ENCODE peak calls at places on chromosomes 1 and 21, in ten cellular contexts. P is cardiac fibroblast; H is fibroblast of lung; J is progenitor cell of endocrine pancreas; S is fibroblast of pulmonary artery; G is activated B cell treated with CpG ODN at 0.5 μM for 24 hours; F is CD8-positive, alpha-beta T cell; K is uterus; C is heart left ventricle; Y is PC-3. Q is an unnamed sample.

GRCh38 chr1:178947688-178948003 is 76.8 kb upstream of the ANGPTL1 start:
- DNase-seq in C (no peak), S (no peak), J (no peak), H (no peak), K (no peak), Y (no peak), P (no peak), G (no peak), F (no peak), Q (no peak)

GRCh38 chr1:112541299-112541698 is 32.5 kb downstream of the WNT2B start:
- DNase-seq in K (no peak), C (no peak), S (no peak), H (no peak), F (no peak), G (no peak), J (no peak), P (no peak), Y (no peak), Q (no peak)

GRCh38 chr1:40435471-40435870 is 14.8 kb upstream of the ZFP69B start:
- DNase-seq in K (no peak), G (no peak), S (peak), H (peak), F (no peak), P (peak), Y (no peak), C (no peak), J (no peak), Q (no peak)

GRCh38 chr1:83545450-83545849 is 453.5 kb downstream of the TTLL7 start:
- DNase-seq in H (no peak), P (no peak), G (no peak), J (no peak), C (no peak), Y (peak), S (no peak), F (no peak), K (no peak), Q (no peak)

GRCh38 chr1:185938396-185938795 is 204.2 kb downstream of the HMCN1 start:
- DNase-seq in C (no peak), S (peak), J (no peak), K (no peak), P (peak), F (no peak), Y (peak), G (no peak), H (peak), Q (no peak)

GRCh38 chr1:83999316-83999819 is 436 bp upstream of the TTLL7 start:
- DNase-seq in P (peak), H (peak), G (no peak), S (peak), C (peak), J (no peak), K (peak), Y (peak), F (no peak), Q (no peak)

GRCh38 chr1:222167111-222167510 is 380.8 kb downstream of the HHIPL2 start:
- DNase-seq in F (no peak), H (peak), P (peak), Y (peak), S (peak), J (peak), G (no peak), K (no peak), C (no peak), Q (no peak)

GRCh38 chr1:183831336-183831735 is 26.4 kb downstream of the RGL1 start:
- DNase-seq in K (no peak), S (no peak), J (no peak), C (no peak), Y (no peak), F (no peak), H (no peak), G (no peak), P (no peak), Q (no peak)

GRCh38 chr1:84619383-84620093 is 45.3 kb upstream of the CTBS start:
- DNase-seq in P (peak), Y (peak), J (no peak), H (peak), S (peak), C (no peak), F (no peak), G (no peak), K (peak), Q (no peak)

GRCh38 chr1:74689800-74690696 is 16.5 kb upstream of the ERICH3 start:
- DNase-seq in K (peak), Y (peak), J (peak), H (peak), P (peak), F (peak), C (no peak), G (no peak), S (peak), Q (no peak)

GRCh38 chr1:111769517-111770146 is 13.9 kb downstream of the DDX20 start:
- DNase-seq in G (no peak), H (peak), P (peak), K (peak), Y (peak), S (peak), C (no peak), J (no peak), F (peak), Q (no peak)

GRCh38 chr1:178341218-178341956 is 155.4 kb downstream of the CLEC20A start:
- DNase-seq in H (peak), C (no peak), S (peak), K (peak), J (peak), P (peak), Y (peak), F (no peak), G (no peak), Q (peak)

GRCh38 chr1:43678940-43679339 is 28.4 kb upstream of the ST3GAL3 start:
- DNase-seq in F (no peak), J (no peak), H (no peak), C (no peak), Y (no peak), S (no peak), K (no peak), P (no peak), G (no peak), Q (no peak)

GRCh38 chr1:180188103-180188506 is 33.4 kb downstream of the QSOX1 start:
- DNase-seq in K (peak), Y (peak), H (peak), F (no peak), J (peak), P (peak), S (peak), C (no peak), G (no peak), Q (no peak)

GRCh38 chr1:183195146-183195571 is 9.1 kb downstream of the LAMC2 start:
- DNase-seq in P (peak), Y (peak), K (no peak), J (no peak), G (no peak), H (peak), F (no peak), S (peak), C (no peak), Q (no peak)

GRCh38 chr1:199857103-199857502 is 170.4 kb upstream of the NR5A2 start:
- DNase-seq in Y (no peak), K (no peak), F (no peak), S (peak), P (peak), C (no peak), H (peak), J (no peak), G (no peak), Q (no peak)

GRCh38 chr1:15515026-15515663 is 8.9 kb downstream of the CASP9 start:
- DNase-seq in J (no peak), H (no peak), Y (peak), K (no peak), F (no peak), S (peak), P (peak), G (no peak), C (no peak), Q (no peak)

GRCh38 chr21:26918318-26919065 is 48.4 kb downstream of the ADAMTS5 start:
- DNase-seq in H (peak), G (no peak), K (no peak), P (peak), J (no peak), Y (peak), F (no peak), S (no peak), C (no peak), Q (no peak)

GRCh38 chr1:243974451-243975292 is 76.4 kb upstream of the ZBTB18 start:
- DNase-seq in Y (peak), S (peak), G (no peak), K (no peak), F (no peak), J (no peak), P (peak), H (peak), C (no peak), Q (no peak)

GRCh38 chr1:182616130-182617074 is 12.2 kb upstream of the RGS16 start:
- DNase-seq in P (no peak), J (no peak), H (peak), S (peak), F (peak), G (no peak), C (peak), Y (no peak), K (peak), Q (no peak)

GRCh38 chr1:228882041-228882784 is 146.9 kb downstream of the RHOU start:
- DNase-seq in F (no peak), C (no peak), Y (no peak), K (no peak), P (no peak), G (no peak), J (no peak), S (no peak), H (no peak), Q (no peak)

GRCh38 chr1:240234477-240235225 is 143.0 kb downstream of the FMN2 start:
- DNase-seq in G (no peak), J (no peak), K (no peak), H (peak), C (no peak), Y (peak), F (no peak), S (peak), P (peak), Q (no peak)

GRCh38 chr21:41168391-41169257 is 664 bp downstream of the BACE2 start:
- DNase-seq in C (peak), P (peak), H (peak), F (no peak), J (peak), Y (peak), G (peak), S (peak), K (peak), Q (no peak)

GRCh38 chr1:25568834-25569598 is 25.6 kb downstream of the LDLRAP1 start:
- DNase-seq in J (no peak), H (peak), K (peak), Y (peak), P (peak), F (peak), C (peak), S (peak), G (no peak), Q (no peak)

GRCh38 chr1:932776-933602 is 9.3 kb downstream of the SAMD11 start:
- DNase-seq in J (no peak), F (no peak), S (no peak), H (no peak), K (no peak), P (no peak), C (no peak), G (no peak), Y (peak), Q (no peak)

GRCh38 chr1:45802343-45803298 is 791 bp upstream of the MAST2 start:
- DNase-seq in G (no peak), F (no peak), H (peak), Y (peak), P (peak), K (peak), C (peak), S (peak), J (peak), Q (no peak)

GRCh38 chr1:106879538-106879937 is 176.9 kb upstream of the PRMT6 start:
- DNase-seq in K (no peak), H (no peak), G (no peak), P (no peak), F (no peak), J (no peak), C (peak), Y (no peak), S (no peak), Q (no peak)

GRCh38 chr1:151553659-151554058 is 13.6 kb downstream of the TUFT1 start:
- DNase-seq in P (peak), F (no peak), K (no peak), C (no peak), J (no peak), G (no peak), H (peak), Y (peak), S (peak), Q (no peak)

GRCh38 chr21:17775431-17776126 is 43.6 kb downstream of the C21orf91 start:
- DNase-seq in G (peak), J (no peak), Y (no peak), C (no peak), K (no peak), H (no peak), S (no peak), P (no peak), F (peak), Q (no peak)

GRCh38 chr21:42367379-42368165 is 1.2 kb upstream of the TFF1 start:
- DNase-seq in P (no peak), H (no peak), K (no peak), Y (peak), C (no peak), F (no peak), S (no peak), G (no peak), J (no peak), Q (no peak)

GRCh38 chr21:45333583-45334121 is 46.0 kb upstream of the POFUT2 start:
- DNase-seq in G (no peak), H (peak), K (no peak), C (peak), S (no peak), P (no peak), J (no peak), F (no peak), Y (no peak), Q (no peak)

GRCh38 chr1:171740987-171741871 is 636 bp downstream of the VAMP4 start:
- DNase-seq in K (peak), Y (peak), C (peak), P (peak), J (no peak), G (no peak), F (peak), H (peak), S (peak), Q (no peak)
- TF ChIP-seq CTCF in K (no peak), Y (no peak), C (peak), P (no peak), J (peak), G (no peak), F (peak), H (peak), S (no peak), Q (peak)

GRCh38 chr1:219917281-219917680 is 11.1 kb downstream of the SLC30A10 start:
- DNase-seq in C (no peak), H (no peak), P (no peak), K (no peak), Y (no peak), G (no peak), J (no peak), S (no peak), F (no peak), Q (no peak)

GRCh38 chr1:219913005-219913404 is 15.4 kb downstream of the SLC30A10 start:
- DNase-seq in J (no peak), H (no peak), G (no peak), K (no peak), C (no peak), S (no peak), P (no peak), F (no peak), Y (no peak), Q (no peak)

GRCh38 chr1:219917851-219918466 is 10.4 kb downstream of the SLC30A10 start:
- DNase-seq in H (peak), G (no peak), F (no peak), Y (peak), K (no peak), C (no peak), J (no peak), S (peak), P (peak), Q (no peak)

GRCh38 chr1:219910716-219911115 is 17.6 kb downstream of the SLC30A10 start:
- DNase-seq in J (no peak), S (no peak), K (no peak), G (no peak), C (no peak), Y (no peak), P (no peak), F (no peak), H (no peak), Q (no peak)

DNA sequence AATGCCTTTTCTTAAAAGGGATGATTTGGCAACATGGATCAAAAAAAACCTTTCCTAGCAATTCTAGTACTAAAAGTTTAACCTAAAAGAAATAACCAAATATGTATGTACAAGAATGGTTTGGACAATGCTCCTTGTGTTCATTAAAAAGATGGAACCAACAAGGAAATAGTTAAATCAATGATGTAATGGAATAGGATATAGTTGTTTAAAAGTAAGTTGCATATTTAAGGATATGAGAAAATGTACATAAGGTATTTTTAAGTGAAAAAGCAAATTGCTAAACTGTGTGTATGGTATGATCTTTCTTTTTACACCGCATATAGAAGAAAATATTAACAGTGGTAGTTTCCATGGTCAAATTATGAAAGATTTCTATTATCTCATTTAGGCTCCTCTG is 12.1 kb downstream of the SLC30A10 start:
- DNase-seq in F (no peak), J (no peak), C (no peak), Y (no peak), S (no peak), G (no peak), H (no peak), K (no peak), P (no peak), Q (no peak)
- TF ChIP-seq CTCF in F (no peak), J (no peak), C (no peak), Y (no peak), S (no peak), G (no peak), H (no peak), K (no peak), P (no peak), Q (no peak)

GRCh38 chr1:219973221-219973620 is 44.9 kb upstream of the SLC30A10 start:
- DNase-seq in C (no peak), P (no peak), J (no peak), F (no peak), K (no peak), H (no peak), Y (no peak), G (no peak), S (no peak), Q (no peak)
- TF ChIP-seq CTCF in C (no peak), P (no peak), J (no peak), F (no peak), K (no peak), H (no peak), Y (no peak), G (no peak), S (no peak), Q (no peak)

GRCh38 chr21:37562920-37563640 is 196.5 kb downstream of the DYRK1A start:
- DNase-seq in J (no peak), C (no peak), Y (no peak), K (no peak), P (no peak), H (no peak), G (peak), F (no peak), S (no peak), Q (no peak)

GRCh38 chr21:37563641-37564340 is 197.2 kb downstream of the DYRK1A start:
- DNase-seq in P (peak), F (peak), C (peak), J (peak), K (peak), G (peak), S (peak), Y (peak), H (peak), Q (no peak)

GRCh38 chr21:37565530-37566223 is 199.1 kb downstream of the DYRK1A start:
- DNase-seq in C (no peak), K (no peak), S (no peak), Y (no peak), J (no peak), F (no peak), P (peak), G (no peak), H (peak), Q (no peak)

GRCh38 chr21:37564924-37565529 is 198.5 kb downstream of the DYRK1A start:
- DNase-seq in G (no peak), H (peak), P (peak), Y (peak), K (no peak), C (no peak), S (no peak), F (no peak), J (no peak), Q (no peak)

GRCh38 chr21:37564341-37564923 is 197.9 kb downstream of the DYRK1A start:
- DNase-seq in F (peak), J (no peak), C (peak), P (peak), S (peak), G (no peak), Y (peak), K (peak), H (peak), Q (no peak)
- TF ChIP-seq CTCF in F (no peak), J (no peak), C (peak), P (no peak), S (no peak), G (no peak), Y (peak), K (no peak), H (no peak), Q (no peak)

GRCh38 chr1:68046423-68046822 is 4.0 kb downstream of the DIRAS3 start:
- DNase-seq in S (no peak), K (no peak), H (no peak), G (no peak), F (no peak), Y (no peak), J (no peak), P (no peak), C (no peak), Q (no peak)

GRCh38 chr1:68047659-68048026 is 2.8 kb downstream of the DIRAS3 start:
- DNase-seq in C (no peak), G (no peak), H (no peak), Y (no peak), S (no peak), J (no peak), K (no peak), P (no peak), F (no peak), Q (no peak)

GRCh38 chr1:68049941-68050878 is at the start of gene DIRAS3:
- DNase-seq in J (no peak), S (peak), K (peak), P (peak), C (peak), Y (peak), G (no peak), H (peak), F (no peak), Q (no peak)

GRCh38 chr1:68046885-68047658 is 3.4 kb downstream of the DIRAS3 start:
- DNase-seq in P (no peak), S (no peak), F (no peak), J (no peak), H (no peak), G (no peak), K (no peak), C (no peak), Y (no peak), Q (no peak)

DNA sequence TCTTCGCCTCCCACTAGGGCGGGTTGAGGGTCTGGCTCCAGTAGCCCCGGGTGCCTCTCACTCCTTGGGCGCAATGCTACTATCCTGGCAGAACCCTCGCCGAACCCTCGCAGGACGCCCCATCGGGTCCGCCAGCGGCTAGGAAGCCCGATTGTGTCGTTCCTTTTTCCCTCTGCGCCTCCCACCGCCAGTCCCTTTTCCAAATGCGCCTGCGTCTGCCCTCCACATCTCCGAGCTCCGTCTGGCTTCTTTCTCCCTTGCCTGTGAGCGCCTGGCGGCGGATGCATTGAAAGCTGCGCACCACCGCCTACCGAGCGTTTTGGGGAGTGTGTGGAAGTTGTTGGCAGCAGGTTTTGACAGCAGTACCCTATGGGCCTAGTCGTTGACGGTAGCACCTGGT is 1.0 kb upstream of the DIRAS3 start:
- DNase-seq in Y (no peak), P (peak), K (peak), C (peak), S (peak), G (no peak), J (no peak), H (peak), F (no peak), Q (no peak)
- TF ChIP-seq CTCF in Y (no peak), P (peak), K (peak), C (peak), S (peak), G (no peak), J (peak), H (peak), F (no peak), Q (peak)

GRCh38 chr1:212853658-212854057 is 4.4 kb upstream of the FLVCR1 start:
- DNase-seq in F (no peak), H (no peak), G (no peak), K (no peak), S (no peak), P (no peak), Y (peak), J (no peak), C (no peak), Q (no peak)
- TF ChIP-seq CTCF in F (no peak), H (no peak), G (no peak), K (no peak), S (no peak), P (no peak), Y (no peak), J (no peak), C (no peak), Q (no peak)

Q was measured in type B pancreatic cell.